ENCODE peak calls at places on chromosomes 11 and 22, in seven cellular contexts. I is endothelial cell, R is HepG2, W is ACHN, Z is thyroid gland, J is skeletal muscle cell, F is fibroblast of pulmonary artery. K is an unnamed sample.

GRCh38 chr11:122439911-122440782 is 215.4 kb upstream of the UBASH3B start:
- DNase-seq in R (peak; percentile 83), I (peak; percentile 12), J (no peak), F (peak; percentile 55), Z (peak; percentile 30), W (no peak), K (no peak)

GRCh38 chr11:121145826-121146225 is 44.8 kb downstream of the TECTA start:
- DNase-seq in F (no peak), W (no peak), J (no peak), R (no peak), Z (no peak), I (no peak), K (no peak)

GRCh38 chr11:5620606-5621521 is 3.9 kb upstream of the TRIM34 start:
- DNase-seq in R (peak; percentile 42), J (peak; percentile 80), I (no peak), W (no peak), F (peak; percentile 82), Z (no peak), K (peak; percentile 78)

GRCh38 chr11:1220941-1221721 is 1.7 kb upstream of the MUC5B start:
- DNase-seq in R (no peak), F (no peak), J (no peak), I (no peak), Z (no peak), W (no peak), K (no peak)

GRCh38 chr22:45565171-45565570 is 62.5 kb downstream of the FBLN1 start:
- DNase-seq in J (no peak), W (no peak), R (no peak), Z (no peak), F (no peak), I (no peak), K (no peak)

GRCh38 chr11:102981324-102981910 is 25.9 kb upstream of the MMP13 start:
- DNase-seq in F (no peak), Z (no peak), W (no peak), I (no peak), R (no peak), J (no peak), K (no peak)

GRCh38 chr11:71145368-71145767 is 107.0 kb downstream of the SHANK2 start:
- DNase-seq in F (no peak), Z (no peak), J (no peak), R (no peak), W (no peak), I (no peak), K (no peak)

GRCh38 chr11:94025695-94026394 is 4.7 kb downstream of the HEPHL1 start:
- DNase-seq in F (peak; percentile 29), J (no peak), I (no peak), W (no peak), Z (no peak), R (no peak), K (no peak)

GRCh38 chr22:41752011-41752975 is 48.2 kb upstream of the CCDC134 start:
- DNase-seq in Z (no peak), R (peak; percentile 31), W (no peak), J (no peak), F (no peak), I (no peak), K (no peak)

GRCh38 chr11:35363246-35364100 is 55.9 kb downstream of the SLC1A2 start:
- DNase-seq in R (no peak), J (no peak), Z (peak; percentile 12), I (no peak), F (no peak), W (no peak), K (no peak)

GRCh38 chr11:60970890-60971289 is 590 bp upstream of the CD6 start:
- DNase-seq in F (no peak), J (no peak), Z (no peak), W (no peak), I (no peak), R (no peak), K (no peak)

GRCh38 chr22:49971232-49972162 is 10.9 kb downstream of the PIM3 start:
- DNase-seq in W (peak; percentile 70), F (peak; percentile 64), R (no peak), J (no peak), I (peak; percentile 23), Z (peak; percentile 93), K (no peak)

GRCh38 chr22:42433754-42434153 is 1.6 kb upstream of the NFAM1 start:
- DNase-seq in I (no peak), R (no peak), J (no peak), F (no peak), W (no peak), Z (peak; percentile 98), K (peak; percentile 16)

GRCh38 chr11:61832758-61833157 is 4.7 kb downstream of the FADS2 start:
- DNase-seq in W (no peak), R (no peak), Z (no peak), J (no peak), F (no peak), I (no peak), K (no peak)

GRCh38 chr22:43533656-43534428 is 122.0 kb downstream of the MPPED1 start:
- DNase-seq in R (no peak), J (no peak), F (no peak), W (no peak), Z (no peak), I (no peak), K (no peak)

GRCh38 chr11:26244207-26244606 is 87.7 kb upstream of the ANO3 start:
- DNase-seq in F (peak; percentile 50), I (no peak), J (no peak), R (no peak), Z (no peak), W (no peak), K (no peak)

GRCh38 chr11:65542738-65543390 is 15.3 kb downstream of the LTBP3 start:
- DNase-seq in I (no peak), J (no peak), F (no peak), R (no peak), Z (no peak), W (no peak), K (no peak)

GRCh38 chr22:27783436-27784098 is 18.0 kb downstream of the MN1 start:
- DNase-seq in J (no peak), F (no peak), W (no peak), I (no peak), R (no peak), Z (no peak), K (no peak)

GRCh38 chr11:130908770-130909625 is 7.3 kb downstream of the SNX19 start:
- DNase-seq in R (no peak), I (no peak), J (peak; percentile 68), F (peak; percentile 81), W (peak; percentile 67), Z (no peak), K (peak; percentile 26)

GRCh38 chr11:122069946-122070345 is 46.1 kb downstream of the BLID start:
- DNase-seq in F (peak; percentile 87), I (peak; percentile 57), Z (peak; percentile 75), R (peak; percentile 7), W (no peak), J (peak; percentile 60), K (peak; percentile 46)

GRCh38 chr11:64117763-64118459 is 48.0 kb downstream of the MACROD1 start:
- DNase-seq in F (no peak), I (no peak), R (no peak), W (no peak), J (no peak), Z (no peak), K (no peak)

GRCh38 chr22:19800761-19801244 is 40.2 kb downstream of the TBX1 start:
- DNase-seq in W (peak; percentile 27), R (peak; percentile 34), Z (no peak), F (peak; percentile 32), J (no peak), I (peak; percentile 70), K (no peak)

GRCh38 chr11:78256962-78257361 is 68.2 kb downstream of the USP35 start:
- DNase-seq in F (peak; percentile 97), I (peak; percentile 6), W (no peak), Z (peak; percentile 69), J (peak; percentile 70), R (no peak), K (no peak)

GRCh38 chr22:32661296-32661695 is 140.2 kb upstream of the TIMP3 start:
- DNase-seq in R (no peak), J (peak; percentile 63), I (no peak), W (peak; percentile 24), Z (peak; percentile 27), F (peak; percentile 87), K (peak; percentile 16)

GRCh38 chr11:70675697-70676374 is 277.5 kb downstream of the CTTN start:
- DNase-seq in I (no peak), J (no peak), Z (no peak), R (no peak), F (no peak), W (no peak), K (no peak)

GRCh38 chr11:13970986-13971385 is 8.5 kb downstream of the SPON1 start:
- DNase-seq in R (peak; percentile 30), F (no peak), Z (peak; percentile 51), J (no peak), W (peak; percentile 11), I (peak; percentile 16), K (peak; percentile 23)

GRCh38 chr22:17726561-17727243 is 47.6 kb downstream of the BID start:
- DNase-seq in F (peak; percentile 17), I (no peak), J (no peak), W (no peak), Z (no peak), R (no peak), K (no peak)

GRCh38 chr11:117902001-117902855 is 25.8 kb upstream of the FXYD6 start:
- DNase-seq in J (no peak), F (no peak), I (no peak), R (no peak), Z (no peak), W (no peak), K (no peak)

GRCh38 chr11:31761636-31762035 is 49.5 kb downstream of the PAX6 start:
- DNase-seq in J (no peak), R (no peak), I (no peak), Z (no peak), W (no peak), F (no peak), K (no peak)

GRCh38 chr11:128380280-128380604 is 207.1 kb downstream of the ETS1 start:
- DNase-seq in F (peak; percentile 16), I (no peak), R (no peak), W (no peak), J (no peak), Z (no peak), K (no peak)

GRCh38 chr11:4539603-4540219 is 5.3 kb upstream of the OR52M1 start:
- DNase-seq in Z (peak; percentile 62), J (no peak), I (peak; percentile 59), F (peak; percentile 44), R (peak; percentile 18), W (peak; percentile 29), K (peak; percentile 38)

GRCh38 chr11:3159296-3160190 is 5.6 kb downstream of the OSBPL5 start:
- DNase-seq in J (no peak), Z (peak; percentile 81), W (no peak), R (no peak), F (peak; percentile 17), I (no peak), K (no peak)

GRCh38 chr22:46827781-46828180 is 65.3 kb downstream of the TBC1D22A start:
- DNase-seq in R (no peak), F (no peak), Z (no peak), I (no peak), W (no peak), J (no peak), K (no peak)

GRCh38 chr22:44746061-44746789 is 6.2 kb upstream of the ARHGAP8 start:
- DNase-seq in R (no peak), Z (no peak), J (no peak), F (no peak), I (no peak), W (peak; percentile 44), K (no peak)

GRCh38 chr11:9029477-9029876 is 25.7 kb upstream of the NRIP3 start:
- DNase-seq in R (no peak), Z (no peak), J (no peak), F (no peak), W (no peak), I (no peak), K (no peak)

GRCh38 chr11:86214710-86215109 is 29.8 kb upstream of the EED start:
- DNase-seq in J (no peak), F (no peak), I (no peak), Z (no peak), R (no peak), W (no peak), K (no peak)

GRCh38 chr22:43256569-43257360 is 69.8 kb upstream of the TTLL12 start:
- DNase-seq in J (no peak), W (no peak), I (no peak), F (no peak), R (no peak), Z (no peak), K (no peak)

GRCh38 chr11:61377461-61378160 is 14.8 kb upstream of the TMEM216 start:
- DNase-seq in W (no peak), J (no peak), Z (no peak), I (no peak), R (no peak), F (no peak), K (no peak)